ENCODE peak calls at places on chromosomes 13 and 19, in four cellular contexts. H is Panc1; J is ovary; O is CD4-positive, alpha-beta T cell. Q is an unnamed sample.

GRCh38 chr19:1929051-1929742 is 11.8 kb upstream of the CSNK1G2 start:
- DNase-seq in O (peak; percentile 79), H (no peak), J (peak; percentile 85), Q (no peak)

GRCh38 chr19:38392707-38393308 is 4.3 kb downstream of the SPRED3 start:
- DNase-seq in O (no peak), J (no peak), H (no peak), Q (no peak)

GRCh38 chr19:53647792-53648191 is 16.0 kb downstream of the DPRX start:
- DNase-seq in H (no peak), O (no peak), J (no peak), Q (no peak)

GRCh38 chr19:11675569-11675968 is 63.2 kb downstream of the ZNF823 start:
- DNase-seq in J (no peak), O (no peak), H (no peak), Q (no peak)

GRCh38 chr13:112727581-112727980 is 37.7 kb downstream of the ATP11A start:
- DNase-seq in H (no peak), J (peak; percentile 27), O (no peak), Q (no peak)

GRCh38 chr19:52331757-52332156 is 4.3 kb upstream of the ZNF610 start:
- DNase-seq in O (no peak), H (no peak), J (no peak), Q (no peak)

GRCh38 chr13:111344471-111345191 is 24.2 kb downstream of the TEX29 start:
- DNase-seq in O (no peak), J (no peak), H (no peak), Q (no peak)

GRCh38 chr13:51542358-51542972 is 41.8 kb upstream of the WDFY2 start:
- DNase-seq in O (no peak), J (no peak), H (no peak), Q (no peak)

GRCh38 chr13:37429976-37430375 is 168.6 kb downstream of the POSTN start:
- DNase-seq in J (no peak), H (no peak), O (no peak), Q (no peak)

GRCh38 chr13:29454931-29455481 is 140.5 kb downstream of the SLC7A1 start:
- DNase-seq in O (no peak), H (no peak), J (no peak), Q (peak; percentile 65)
- TF ChIP-seq CTCF in O (peak; percentile 30), H (peak; percentile 46), J (no peak), Q (peak; percentile 38)

GRCh38 chr13:40694426-40694825 is 28.0 kb upstream of the FOXO1 start:
- DNase-seq in J (no peak), O (no peak), H (no peak), Q (no peak)

GRCh38 chr13:40692946-40693345 is 26.5 kb upstream of the FOXO1 start:
- DNase-seq in J (no peak), O (no peak), H (no peak), Q (peak; percentile 11)

DNA sequence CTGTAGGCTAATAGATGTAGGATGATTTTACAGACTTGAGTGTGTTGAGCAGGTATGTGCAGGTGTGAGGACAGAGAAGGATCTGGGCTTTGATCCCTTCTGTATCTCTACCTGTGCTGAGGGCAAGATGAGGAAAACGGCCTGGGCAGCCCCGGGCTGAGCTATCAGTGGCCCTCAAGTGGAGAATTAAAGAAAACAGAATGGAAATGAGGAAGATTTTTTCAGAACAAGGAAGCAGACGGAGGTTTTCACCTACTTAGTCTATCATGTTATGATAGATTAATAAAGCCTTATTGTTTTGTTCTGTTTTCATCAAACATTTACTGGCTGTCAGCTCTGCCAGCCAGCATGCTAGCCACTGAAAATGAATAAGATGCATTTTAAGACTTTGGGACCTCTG is 22.3 kb upstream of the FOXO1 start:
- DNase-seq in O (no peak), J (no peak), H (no peak), Q (no peak)
- TF ChIP-seq CTCF in O (no peak), J (no peak), H (no peak), Q (no peak)

GRCh38 chr19:57028804-57029525 is 90.8 kb upstream of the USP29 start:
- DNase-seq in O (no peak), J (no peak), H (no peak), Q (no peak)
- TF ChIP-seq CTCF in O (no peak), J (no peak), H (no peak), Q (no peak)

GRCh38 chr19:19343016-19343362 is 22.4 kb downstream of the MAU2 start:
- DNase-seq in H (no peak), J (no peak), O (no peak), Q (no peak)
- TF ChIP-seq CTCF in H (no peak), J (no peak), O (no peak), Q (peak; percentile 58)